ENCODE peak calls at places on chromosome 16, in four cellular contexts. One of them, this sample, is unnamed. For H3K4me1, the result is how much of the 10 kb centered on the place peaks cover.

GRCh38 chr16:21167929-21168602 is 9.6 kb downstream of the LDAF1 start:
- DNase-seq in right atrium auricular region: no peak
- DNase-seq in cardiac muscle cell: no peak
- DNase-seq in A549: no peak
- DNase-seq in this sample: no peak

GRCh38 chr16:30372037-30372712 is 1.9 kb upstream of the TBC1D10B start:
- DNase-seq in right atrium auricular region: no peak
- DNase-seq in cardiac muscle cell: no peak
- DNase-seq in A549: no peak
- DNase-seq in this sample: no peak

GRCh38 chr16:70523621-70524405 is at the start of gene SF3B3:
- DNase-seq in right atrium auricular region: peak
- DNase-seq in cardiac muscle cell: peak
- DNase-seq in A549: peak
- DNase-seq in this sample: peak

GRCh38 chr16:68866933-68867332 is 23.6 kb downstream of the TANGO6 start:
- DNase-seq in right atrium auricular region: no peak
- DNase-seq in cardiac muscle cell: no peak
- DNase-seq in A549: no peak
- DNase-seq in this sample: no peak

GRCh38 chr16:70252355-70252988 is 732 bp upstream of the EXOSC6 start:
- DNase-seq in right atrium auricular region: peak
- DNase-seq in cardiac muscle cell: peak
- DNase-seq in A549: peak
- DNase-seq in this sample: no peak

GRCh38 chr16:26987631-26988030 is 79.1 kb upstream of the C16orf82 start:
- DNase-seq in right atrium auricular region: no peak
- DNase-seq in cardiac muscle cell: peak
- DNase-seq in A549: no peak
- DNase-seq in this sample: no peak

GRCh38 chr16:48252013-48252412 is 4.7 kb upstream of the ABCC11 start:
- DNase-seq in right atrium auricular region: no peak
- DNase-seq in cardiac muscle cell: no peak
- DNase-seq in A549: no peak
- DNase-seq in this sample: no peak

GRCh38 chr16:24801761-24802302 is 43.9 kb upstream of the SLC5A11 start:
- DNase-seq in right atrium auricular region: no peak
- DNase-seq in cardiac muscle cell: peak
- DNase-seq in A549: no peak
- DNase-seq in this sample: no peak

GRCh38 chr16:79217375-79218011 is 383.0 kb downstream of the MAF start:
- DNase-seq in right atrium auricular region: no peak
- DNase-seq in cardiac muscle cell: no peak
- DNase-seq in A549: no peak
- DNase-seq in this sample: peak

GRCh38 chr16:25256821-25257503 is 683 bp downstream of the ZKSCAN2 start:
- DNase-seq in right atrium auricular region: no peak
- DNase-seq in cardiac muscle cell: peak
- DNase-seq in A549: peak
- DNase-seq in this sample: peak

GRCh38 chr16:16150117-16150877 is 73.0 kb downstream of the ABCC6 start:
- DNase-seq in right atrium auricular region: peak
- DNase-seq in cardiac muscle cell: peak
- DNase-seq in A549: no peak
- DNase-seq in this sample: peak

GRCh38 chr16:3113765-3114479 is 1.5 kb downstream of the ZNF205 start:
- DNase-seq in right atrium auricular region: no peak
- DNase-seq in cardiac muscle cell: no peak
- DNase-seq in A549: no peak
- DNase-seq in this sample: no peak

GRCh38 chr16:9845661-9846361 is 336.4 kb downstream of the GRIN2A start:
- DNase-seq in right atrium auricular region: no peak
- DNase-seq in cardiac muscle cell: no peak
- DNase-seq in A549: no peak
- DNase-seq in this sample: no peak

GRCh38 chr16:27311449-27311831 is 2.3 kb upstream of the IL4R start:
- DNase-seq in right atrium auricular region: no peak
- DNase-seq in cardiac muscle cell: peak
- DNase-seq in A549: no peak
- DNase-seq in this sample: no peak

GRCh38 chr16:87838643-87839541 is 30.4 kb downstream of the SLC7A5 start:
- DNase-seq in right atrium auricular region: no peak
- DNase-seq in cardiac muscle cell: no peak
- DNase-seq in A549: no peak
- DNase-seq in this sample: no peak

GRCh38 chr16:24700549-24701392 is 28.7 kb upstream of the TNRC6A start:
- DNase-seq in right atrium auricular region: peak
- DNase-seq in cardiac muscle cell: peak
- DNase-seq in A549: peak
- DNase-seq in this sample: peak

GRCh38 chr16:7057458-7057857 is 275.2 kb upstream of the RBFOX1 start:
- DNase-seq in right atrium auricular region: no peak
- DNase-seq in cardiac muscle cell: no peak
- DNase-seq in A549: no peak
- DNase-seq in this sample: no peak

GRCh38 chr16:15037745-15038144 is 18.1 kb downstream of the NTAN1 start:
- DNase-seq in right atrium auricular region: no peak
- DNase-seq in cardiac muscle cell: no peak
- DNase-seq in A549: no peak
- DNase-seq in this sample: no peak

GRCh38 chr16:89473136-89473712 is 17.1 kb downstream of the ANKRD11 start:
- DNase-seq in right atrium auricular region: no peak
- DNase-seq in cardiac muscle cell: no peak
- DNase-seq in A549: no peak
- DNase-seq in this sample: no peak

GRCh38 chr16:31873556-31874353 is at the start of gene ZNF267:
- DNase-seq in right atrium auricular region: peak
- DNase-seq in cardiac muscle cell: peak
- DNase-seq in A549: peak
- DNase-seq in this sample: peak

GRCh38 chr16:73504591-73504990 is 456.7 kb upstream of the ZFHX3 start:
- DNase-seq in right atrium auricular region: no peak
- DNase-seq in cardiac muscle cell: no peak
- DNase-seq in A549: no peak
- DNase-seq in this sample: no peak

GRCh38 chr16:2919511-2920255 is 8.0 kb downstream of the FLYWCH1 start:
- DNase-seq in right atrium auricular region: peak
- DNase-seq in cardiac muscle cell: peak
- DNase-seq in A549: peak
- DNase-seq in this sample: peak

GRCh38 chr16:86706726-86707125 is 128.4 kb downstream of the FOXL1 start:
- DNase-seq in right atrium auricular region: no peak
- DNase-seq in cardiac muscle cell: no peak
- DNase-seq in A549: no peak
- DNase-seq in this sample: no peak

GRCh38 chr16:56910654-56911539 is 21.0 kb upstream of the HERPUD1 start:
- DNase-seq in right atrium auricular region: peak
- DNase-seq in cardiac muscle cell: peak
- DNase-seq in A549: no peak
- DNase-seq in this sample: peak

GRCh38 chr16:91484-91883 is 13.5 kb downstream of the MPG start:
- DNase-seq in right atrium auricular region: no peak
- DNase-seq in cardiac muscle cell: peak
- DNase-seq in A549: no peak
- DNase-seq in this sample: peak

GRCh38 chr16:46620265-46621005 is 744 bp downstream of the SHCBP1 start:
- DNase-seq in right atrium auricular region: no peak
- DNase-seq in cardiac muscle cell: peak
- DNase-seq in A549: peak
- DNase-seq in this sample: no peak

GRCh38 chr16:69848635-69849545 is 86.8 kb downstream of the WWP2 start:
- DNase-seq in right atrium auricular region: peak
- DNase-seq in cardiac muscle cell: peak
- DNase-seq in A549: no peak
- DNase-seq in this sample: peak

GRCh38 chr16:48434653-48435318 is 49.6 kb upstream of the SIAH1 start:
- DNase-seq in right atrium auricular region: no peak
- DNase-seq in cardiac muscle cell: peak
- DNase-seq in A549: peak
- DNase-seq in this sample: peak

GRCh38 chr16:17213974-17214373 is 256.8 kb downstream of the XYLT1 start:
- DNase-seq in right atrium auricular region: no peak
- DNase-seq in cardiac muscle cell: no peak
- DNase-seq in A549: no peak
- DNase-seq in this sample: no peak

GRCh38 chr16:86363057-86363490 is 147.3 kb upstream of the FOXF1 start:
- DNase-seq in right atrium auricular region: no peak
- DNase-seq in cardiac muscle cell: peak
- DNase-seq in A549: no peak
- DNase-seq in this sample: no peak

GRCh38 chr16:78628526-78628925 is 529.1 kb downstream of the WWOX start:
- DNase-seq in right atrium auricular region: no peak
- DNase-seq in cardiac muscle cell: no peak
- DNase-seq in A549: no peak
- DNase-seq in this sample: no peak

GRCh38 chr16:35795361-35796029 is 2336.1 kb downstream of the TP53TG3F start:
- DNase-seq in right atrium auricular region: no peak
- DNase-seq in cardiac muscle cell: no peak
- DNase-seq in A549: no peak
- DNase-seq in this sample: no peak

GRCh38 chr16:1443403-1443973 is 868 bp downstream of the CCDC154 start:
- DNase-seq in right atrium auricular region: no peak
- DNase-seq in cardiac muscle cell: no peak
- DNase-seq in A549: no peak
- DNase-seq in this sample: no peak

GRCh38 chr16:30874244-30874820 is 19.5 kb downstream of the BCL7C start:
- DNase-seq in right atrium auricular region: no peak
- DNase-seq in cardiac muscle cell: no peak
- DNase-seq in A549: no peak
- DNase-seq in this sample: no peak

DNA sequence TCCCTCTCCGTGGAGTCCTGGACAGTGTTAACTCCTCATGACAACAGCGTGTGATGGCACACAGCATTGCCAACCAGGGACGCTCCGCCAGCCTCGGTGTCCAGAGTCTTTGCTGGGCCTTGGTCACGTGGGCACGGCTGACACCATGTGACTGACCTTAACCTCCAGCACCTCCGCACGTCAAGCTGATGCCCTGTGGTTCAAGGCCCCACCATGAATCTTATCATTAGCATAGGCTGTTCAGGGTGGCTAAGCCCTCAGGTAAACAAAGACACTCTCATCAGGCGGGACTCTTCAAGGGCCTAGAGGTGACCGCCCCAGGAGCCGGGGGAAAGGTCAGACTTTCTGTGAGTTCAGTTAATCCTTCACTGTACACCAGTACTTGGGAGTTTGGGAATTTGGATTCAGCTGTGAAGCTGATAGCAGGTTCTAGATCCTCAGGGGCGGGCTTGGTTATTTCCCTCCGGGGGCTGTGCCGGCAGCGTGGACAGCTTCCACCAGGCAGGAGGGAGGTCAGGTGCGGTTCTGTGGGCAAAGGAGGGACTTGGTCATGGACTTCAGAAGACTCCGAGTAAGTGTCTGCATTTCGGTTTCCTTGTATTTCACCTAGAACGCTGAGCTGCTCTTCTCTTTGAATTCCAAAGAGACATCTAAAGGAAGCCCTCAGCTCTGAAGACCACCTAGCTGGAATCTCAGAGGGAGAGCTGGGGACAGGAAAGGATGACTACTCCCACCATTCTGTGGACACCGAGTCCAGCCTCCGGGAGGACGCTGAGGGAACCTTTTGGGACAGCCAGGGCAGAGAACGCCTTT is 195.5 kb upstream of the CIBAR2 start:
- DNase-seq in right atrium auricular region: no peak
- DNase-seq in cardiac muscle cell: no peak
- DNase-seq in A549: no peak
- DNase-seq in this sample: no peak
- H3K4me1 ChIP-seq in right atrium auricular region: half or more
- H3K4me1 ChIP-seq in cardiac muscle cell: half or more
- H3K4me1 ChIP-seq in A549: under half
- H3K4me1 ChIP-seq in this sample: half or more

GRCh38 chr16:50613281-50613991 is 65.2 kb downstream of the NKD1 start:
- DNase-seq in right atrium auricular region: no peak
- DNase-seq in cardiac muscle cell: peak
- DNase-seq in A549: no peak
- DNase-seq in this sample: no peak

GRCh38 chr16:50611332-50611934 is 63.2 kb downstream of the NKD1 start:
- DNase-seq in right atrium auricular region: no peak
- DNase-seq in cardiac muscle cell: peak
- DNase-seq in A549: no peak
- DNase-seq in this sample: no peak

GRCh38 chr16:50611995-50612848 is 64.0 kb downstream of the NKD1 start:
- DNase-seq in right atrium auricular region: no peak
- DNase-seq in cardiac muscle cell: no peak
- DNase-seq in A549: no peak
- DNase-seq in this sample: no peak

GRCh38 chr16:50610331-50611262 is 62.4 kb downstream of the NKD1 start:
- DNase-seq in right atrium auricular region: no peak
- DNase-seq in cardiac muscle cell: no peak
- DNase-seq in A549: no peak
- DNase-seq in this sample: no peak

GRCh38 chr16:50612849-50613198 is 64.6 kb downstream of the NKD1 start:
- DNase-seq in right atrium auricular region: no peak
- DNase-seq in cardiac muscle cell: no peak
- DNase-seq in A549: no peak
- DNase-seq in this sample: no peak
- H3K27ac ChIP-seq in right atrium auricular region: peak
- H3K27ac ChIP-seq in cardiac muscle cell: no peak
- H3K27ac ChIP-seq in A549: no peak
- H3K27ac ChIP-seq in this sample: no peak

GRCh38 chr16:11462861-11463260 is 117.6 kb downstream of the RMI2 start:
- DNase-seq in right atrium auricular region: no peak
- DNase-seq in cardiac muscle cell: no peak
- DNase-seq in A549: no peak
- DNase-seq in this sample: no peak
- TF ChIP-seq CTCF in right atrium auricular region: no peak
- TF ChIP-seq CTCF in cardiac muscle cell: no peak
- TF ChIP-seq CTCF in A549: no peak
- TF ChIP-seq CTCF in this sample: no peak

GRCh38 chr16:4369006-4369766 is 2.5 kb upstream of the VASN start:
- DNase-seq in right atrium auricular region: no peak
- DNase-seq in cardiac muscle cell: no peak
- DNase-seq in A549: no peak
- DNase-seq in this sample: peak
- H3K4me1 ChIP-seq in right atrium auricular region: half or more
- H3K4me1 ChIP-seq in cardiac muscle cell: under half
- H3K4me1 ChIP-seq in A549: under half
- H3K4me1 ChIP-seq in this sample: under half

DNA sequence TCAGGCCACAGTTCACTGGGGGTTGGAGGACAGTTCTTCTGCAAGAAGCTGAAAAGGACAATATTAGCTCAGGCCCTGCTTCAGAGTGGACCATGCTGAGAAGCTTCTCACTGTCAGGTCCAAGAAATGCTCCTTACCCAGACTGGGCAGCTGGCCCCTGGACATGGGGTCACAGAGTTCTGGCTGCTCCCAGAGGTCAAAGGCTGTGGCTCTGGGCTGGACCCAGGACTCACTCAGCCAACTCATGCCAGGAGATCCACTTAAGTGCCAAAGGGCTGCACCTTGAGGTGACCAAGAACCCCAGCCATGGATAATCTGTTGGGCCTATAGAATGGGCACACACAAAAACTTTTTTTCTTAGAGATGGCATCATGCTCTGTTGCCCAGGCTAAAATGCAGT is 4.0 kb downstream of the CES2 start:
- DNase-seq in right atrium auricular region: no peak
- DNase-seq in cardiac muscle cell: no peak
- DNase-seq in A549: no peak
- DNase-seq in this sample: no peak
- H3K27ac ChIP-seq in right atrium auricular region: no peak
- H3K27ac ChIP-seq in cardiac muscle cell: no peak
- H3K27ac ChIP-seq in A549: no peak
- H3K27ac ChIP-seq in this sample: no peak